ENCODE peak calls at places on chromosomes 1 and 21, in nine cellular contexts. V is psoas muscle; R is KBM-7; L is glomerular endothelial cell; Z is stimulated activated CD8-positive, alpha-beta memory T cell treated with anti-CD3 and anti-CD28 coated beads, Interleukin-15, amount 100 ng/mL, for 24 hours; P is SK-N-MC; W is GM19239; A is caudate nucleus; K is brain microvascular endothelial cell. H is an unnamed sample.

GRCh38 chr1:206836111-206836510 is 29.3 kb upstream of the IL20 start:
- DNase-seq in V (no peak), R (no peak), L (no peak), Z (no peak), P (no peak), W (no peak), A (no peak), K (no peak), H (no peak)

GRCh38 chr1:25238046-25238445 is 5.7 kb upstream of the SYF2 start:
- DNase-seq in V (no peak), R (no peak), L (no peak), Z (no peak), P (no peak), W (no peak), A (no peak), K (no peak), H (no peak)

GRCh38 chr1:94105957-94106529 is 14.9 kb downstream of the ABCA4 start:
- DNase-seq in V (no peak), R (peak), L (no peak), Z (no peak), P (peak), W (no peak), A (no peak), K (no peak), H (no peak)

GRCh38 chr1:5993553-5994510 is 1.6 kb upstream of the NPHP4 start:
- DNase-seq in V (peak), R (peak), L (no peak), Z (no peak), P (no peak), W (no peak), A (no peak), K (no peak), H (no peak)

GRCh38 chr1:32636793-32637561 is 13.4 kb downstream of the ZBTB8OS start:
- DNase-seq in V (no peak), R (no peak), L (no peak), Z (no peak), P (no peak), W (no peak), A (no peak), K (no peak), H (no peak)

GRCh38 chr1:247748041-247748440 is at the start of gene OR14A2:
- DNase-seq in V (no peak), R (no peak), L (no peak), Z (no peak), P (no peak), W (no peak), A (no peak), K (no peak), H (no peak)

GRCh38 chr1:111643097-111643496 is 23.5 kb downstream of the RAP1A start:
- DNase-seq in V (no peak), R (no peak), L (no peak), Z (no peak), P (no peak), W (no peak), A (no peak), K (no peak), H (no peak)

GRCh38 chr1:86913896-86914634 is at the start of gene SELENOF:
- DNase-seq in V (peak), R (peak), L (peak), Z (peak), P (peak), W (peak), A (peak), K (peak), H (peak)

GRCh38 chr1:50268049-50268448 is 155.2 kb downstream of the DMRTA2 start:
- DNase-seq in V (no peak), R (peak), L (no peak), Z (no peak), P (no peak), W (no peak), A (no peak), K (no peak), H (no peak)

GRCh38 chr1:38141483-38141882 is 94.9 kb upstream of the POU3F1 start:
- DNase-seq in V (no peak), R (no peak), L (no peak), Z (no peak), P (no peak), W (no peak), A (no peak), K (no peak), H (no peak)

GRCh38 chr1:30966690-30967369 is 58.3 kb upstream of the SDC3 start:
- DNase-seq in V (no peak), R (no peak), L (peak), Z (no peak), P (peak), W (no peak), A (no peak), K (peak), H (no peak)

GRCh38 chr1:38929476-38929875 is 12.2 kb downstream of the RHBDL2 start:
- DNase-seq in V (no peak), R (no peak), L (no peak), Z (no peak), P (no peak), W (no peak), A (no peak), K (no peak), H (peak)

GRCh38 chr1:248850536-248851251 is 8.2 kb downstream of the ZNF692 start:
- DNase-seq in V (no peak), R (no peak), L (no peak), Z (no peak), P (no peak), W (no peak), A (no peak), K (no peak), H (no peak)

GRCh38 chr1:233607252-233608119 is 6.4 kb upstream of the KCNK1 start:
- DNase-seq in V (no peak), R (no peak), L (no peak), Z (no peak), P (no peak), W (no peak), A (no peak), K (no peak), H (no peak)

GRCh38 chr21:43012596-43012995 is 38.2 kb downstream of the PKNOX1 start:
- DNase-seq in V (no peak), R (no peak), L (no peak), Z (no peak), P (no peak), W (no peak), A (no peak), K (no peak), H (no peak)

GRCh38 chr1:12031039-12031980 is 12.0 kb downstream of the MIIP start:
- DNase-seq in V (peak), R (peak), L (no peak), Z (peak), P (no peak), W (no peak), A (no peak), K (peak), H (no peak)

GRCh38 chr1:234871710-234872262 is 256.9 kb downstream of the TOMM20 start:
- DNase-seq in V (no peak), R (no peak), L (no peak), Z (no peak), P (no peak), W (no peak), A (no peak), K (peak), H (no peak)

GRCh38 chr1:166975361-166976129 is at the start of gene ILDR2:
- DNase-seq in V (peak), R (peak), L (no peak), Z (peak), P (no peak), W (peak), A (peak), K (peak), H (peak)

GRCh38 chr1:19179597-19180271 is 30.3 kb downstream of the UBR4 start:
- DNase-seq in V (no peak), R (peak), L (peak), Z (no peak), P (no peak), W (no peak), A (no peak), K (peak), H (no peak)

GRCh38 chr1:164058192-164058591 is 500.8 kb upstream of the PBX1 start:
- DNase-seq in V (no peak), R (no peak), L (no peak), Z (no peak), P (no peak), W (no peak), A (no peak), K (peak), H (no peak)

GRCh38 chr1:18607289-18607760 is 23.3 kb upstream of the PAX7 start:
- DNase-seq in V (no peak), R (no peak), L (no peak), Z (no peak), P (no peak), W (no peak), A (no peak), K (no peak), H (no peak)

GRCh38 chr1:241531195-241532172 is 694 bp upstream of the KMO start:
- DNase-seq in V (no peak), R (peak), L (peak), Z (no peak), P (no peak), W (no peak), A (peak), K (no peak), H (no peak)

GRCh38 chr1:114164840-114165543 is 11.3 kb upstream of the SYT6 start:
- DNase-seq in V (no peak), R (no peak), L (no peak), Z (no peak), P (no peak), W (no peak), A (no peak), K (no peak), H (no peak)

GRCh38 chr1:204088596-204088995 is 15.7 kb downstream of the SOX13 start:
- DNase-seq in V (no peak), R (no peak), L (no peak), Z (no peak), P (no peak), W (no peak), A (no peak), K (no peak), H (no peak)

GRCh38 chr1:18651727-18652126 is 21.1 kb downstream of the PAX7 start:
- DNase-seq in V (no peak), R (no peak), L (no peak), Z (no peak), P (no peak), W (no peak), A (no peak), K (no peak), H (no peak)

GRCh38 chr1:150507912-150508864 is at the start of gene ECM1:
- DNase-seq in V (peak), R (peak), L (no peak), Z (no peak), P (no peak), W (no peak), A (no peak), K (peak), H (no peak)

GRCh38 chr1:93816970-93817738 is 61.9 kb downstream of the DNTTIP2 start:
- DNase-seq in V (no peak), R (peak), L (peak), Z (no peak), P (no peak), W (no peak), A (no peak), K (peak), H (peak)

GRCh38 chr21:41359289-41359688 is 2.5 kb upstream of the MX2 start:
- DNase-seq in V (no peak), R (no peak), L (no peak), Z (no peak), P (no peak), W (no peak), A (no peak), K (no peak), H (no peak)

GRCh38 chr1:216034506-216034905 is 388.7 kb downstream of the USH2A start:
- DNase-seq in V (no peak), R (no peak), L (no peak), Z (no peak), P (no peak), W (no peak), A (no peak), K (no peak), H (no peak)

GRCh38 chr1:204927673-204928641 is 57.3 kb downstream of the NFASC start:
- DNase-seq in V (no peak), R (no peak), L (no peak), Z (no peak), P (no peak), W (no peak), A (no peak), K (no peak), H (no peak)

GRCh38 chr1:45722809-45723208 is 27.6 kb downstream of the IPP start:
- DNase-seq in V (no peak), R (no peak), L (no peak), Z (no peak), P (no peak), W (no peak), A (no peak), K (no peak), H (no peak)

GRCh38 chr1:11434926-11435325 is 44.0 kb upstream of the DISP3 start:
- DNase-seq in V (no peak), R (no peak), L (no peak), Z (no peak), P (no peak), W (no peak), A (no peak), K (no peak), H (no peak)

GRCh38 chr1:231319080-231319479 is 18.6 kb downstream of the EXOC8 start:
- DNase-seq in V (no peak), R (no peak), L (no peak), Z (no peak), P (no peak), W (no peak), A (no peak), K (no peak), H (no peak)

GRCh38 chr1:117161887-117162286 is 40.3 kb upstream of the TRIM45 start:
- DNase-seq in V (no peak), R (no peak), L (no peak), Z (no peak), P (no peak), W (no peak), A (no peak), K (no peak), H (no peak)

GRCh38 chr1:21689531-21690165 is 20.5 kb upstream of the RAP1GAP start:
- DNase-seq in V (no peak), R (no peak), L (no peak), Z (no peak), P (no peak), W (no peak), A (no peak), K (no peak), H (no peak)

GRCh38 chr1:109498161-109498801 is 4.4 kb downstream of the CYB561D1 start:
- DNase-seq in V (no peak), R (peak), L (no peak), Z (no peak), P (no peak), W (no peak), A (peak), K (peak), H (no peak)

GRCh38 chr1:240031009-240031408 is 60.7 kb upstream of the FMN2 start:
- DNase-seq in V (no peak), R (no peak), L (peak), Z (no peak), P (no peak), W (no peak), A (no peak), K (peak), H (no peak)

GRCh38 chr1:236185687-236186086 is 43.3 kb downstream of the GPR137B start:
- DNase-seq in V (no peak), R (peak), L (no peak), Z (no peak), P (peak), W (no peak), A (no peak), K (no peak), H (no peak)

GRCh38 chr1:156691216-156691615 is 14.0 kb upstream of the NES start:
- DNase-seq in V (no peak), R (no peak), L (no peak), Z (no peak), P (no peak), W (no peak), A (no peak), K (no peak), H (no peak)

H was measured in substantia nigra.